ENCODE peak calls at places on chromosomes 4 and X, in six cellular contexts. G is GM12892, V is H54, H is Peyer's patch, O is tibial nerve, Y is breast epithelium. W is an unnamed sample.

GRCh38 chr4:108926058-108926457 is 163.2 kb upstream of the ETNPPL start:
- DNase-seq in G (no peak), V (no peak), H (no peak), O (no peak), Y (no peak), W (no peak)

GRCh38 chrX:129462707-129463106 is 60.6 kb downstream of the SMARCA1 start:
- DNase-seq in G (no peak), V (no peak), H (no peak), O (no peak), Y (no peak), W (no peak)

GRCh38 chr4:7043521-7044414 is 596 bp downstream of the TADA2B start:
- DNase-seq in G (peak), V (peak), H (peak), O (no peak), Y (no peak), W (no peak)

GRCh38 chrX:71253253-71254091 is 468 bp downstream of the ZMYM3 start:
- DNase-seq in G (peak), V (peak), H (peak), O (peak), Y (no peak), W (no peak)

GRCh38 chr4:54954656-54955388 is 170.6 kb downstream of the KDR start:
- DNase-seq in G (no peak), V (no peak), H (no peak), O (no peak), Y (no peak), W (no peak)

GRCh38 chrX:18574591-18574990 is 97.3 kb downstream of the RS1 start:
- DNase-seq in G (no peak), V (peak), H (no peak), O (peak), Y (no peak), W (no peak)

GRCh38 chrX:44828008-44828605 is 15.7 kb upstream of the DUSP21 start:
- DNase-seq in G (no peak), V (peak), H (no peak), O (no peak), Y (no peak), W (no peak)

GRCh38 chr4:96052827-96053226 is 212.9 kb downstream of the PDHA2 start:
- DNase-seq in G (no peak), V (no peak), H (no peak), O (no peak), Y (no peak), W (no peak)

GRCh38 chr4:26020896-26021295 is 106.9 kb downstream of the SMIM20 start:
- DNase-seq in G (no peak), V (no peak), H (no peak), O (no peak), Y (no peak), W (no peak)

GRCh38 chrX:22952011-22952410 is 47.7 kb upstream of the DDX53 start:
- DNase-seq in G (no peak), V (no peak), H (no peak), O (no peak), Y (no peak), W (no peak)

GRCh38 chr4:182576609-182577289 is 333.5 kb downstream of the TENM3 start:
- DNase-seq in G (no peak), V (no peak), H (no peak), O (no peak), Y (no peak), W (no peak)

GRCh38 chr4:86118696-86119095 is 241.2 kb downstream of the MAPK10 start:
- DNase-seq in G (no peak), V (no peak), H (no peak), O (no peak), Y (no peak), W (no peak)

GRCh38 chr4:96531836-96532235 is 691.9 kb downstream of the PDHA2 start:
- DNase-seq in G (no peak), V (no peak), H (no peak), O (no peak), Y (no peak), W (no peak)

GRCh38 chr4:183291070-183291469 is 29.0 kb downstream of the CLDN22 start:
- DNase-seq in G (no peak), V (no peak), H (no peak), O (no peak), Y (no peak), W (no peak)

GRCh38 chrX:19715711-19716638 is 171.4 kb downstream of the SH3KBP1 start:
- DNase-seq in G (no peak), V (no peak), H (no peak), O (no peak), Y (no peak), W (no peak)

GRCh38 chr4:179465131-179465797 is 2023.0 kb upstream of the AGA start:
- DNase-seq in G (no peak), V (no peak), H (no peak), O (no peak), Y (no peak), W (no peak)

GRCh38 chr4:26135331-26135730 is 185.5 kb upstream of the RBPJ start:
- DNase-seq in G (no peak), V (no peak), H (no peak), O (no peak), Y (no peak), W (no peak)

GRCh38 chr4:25107827-25108516 is 52.3 kb downstream of the SEPSECS start:
- DNase-seq in G (no peak), V (no peak), H (no peak), O (no peak), Y (no peak), W (no peak)

GRCh38 chr4:109319156-109319555 is 16.7 kb upstream of the COL25A1 start:
- DNase-seq in G (no peak), V (no peak), H (no peak), O (no peak), Y (no peak), W (no peak)

GRCh38 chr4:80184053-80184790 is 13.1 kb upstream of the PRDM8 start:
- DNase-seq in G (peak), V (peak), H (peak), O (peak), Y (peak), W (peak)

GRCh38 chr4:17773125-17773698 is 8.2 kb downstream of the FAM184B start:
- DNase-seq in G (no peak), V (no peak), H (no peak), O (no peak), Y (no peak), W (no peak)

GRCh38 chrX:2690856-2691542 is at the start of gene CD99:
- DNase-seq in G (peak), V (peak), H (peak), O (peak), Y (peak), W (peak)
- TF ChIP-seq POLR2A in G (peak), V (peak), H (peak), O (no peak), Y (no peak), W (no peak)

GRCh38 chr4:140373328-140374129 is at the start of gene SCOC:
- DNase-seq in G (peak), V (peak), H (peak), O (peak), Y (peak), W (peak)
- TF ChIP-seq POLR2A in G (peak), V (peak), H (peak), O (peak), Y (peak), W (no peak)

GRCh38 chrX:53290441-53291041 is 9.2 kb upstream of the IQSEC2 start:
- DNase-seq in G (no peak), V (no peak), H (no peak), O (no peak), Y (no peak), W (no peak)

GRCh38 chrX:53287493-53288138 is 6.2 kb upstream of the IQSEC2 start:
- DNase-seq in G (no peak), V (peak), H (peak), O (peak), Y (peak), W (peak)

GRCh38 chrX:53285591-53285990 is 4.2 kb upstream of the IQSEC2 start:
- DNase-seq in G (no peak), V (no peak), H (no peak), O (no peak), Y (no peak), W (no peak)

GRCh38 chrX:53284684-53285447 is 3.5 kb upstream of the IQSEC2 start:
- DNase-seq in G (peak), V (no peak), H (peak), O (peak), Y (peak), W (no peak)

GRCh38 chrX:53288173-53288572 is 6.8 kb upstream of the IQSEC2 start:
- DNase-seq in G (no peak), V (no peak), H (no peak), O (no peak), Y (no peak), W (no peak)
- TF ChIP-seq POLR2A in G (no peak), V (no peak), H (no peak), O (no peak), Y (no peak), W (no peak)

GRCh38 chrX:40424259-40424658 is 156.5 kb upstream of the ATP6AP2 start:
- DNase-seq in G (no peak), V (no peak), H (no peak), O (no peak), Y (no peak), W (no peak)

GRCh38 chrX:40420899-40421729 is 159.7 kb upstream of the ATP6AP2 start:
- DNase-seq in G (no peak), V (peak), H (no peak), O (no peak), Y (peak), W (no peak)

GRCh38 chrX:40418413-40419195 is 162.2 kb upstream of the ATP6AP2 start:
- DNase-seq in G (no peak), V (no peak), H (no peak), O (no peak), Y (peak), W (no peak)

GRCh38 chrX:40422021-40422420 is 158.7 kb upstream of the ATP6AP2 start:
- DNase-seq in G (no peak), V (no peak), H (no peak), O (no peak), Y (no peak), W (no peak)

GRCh38 chrX:40423299-40423698 is 157.5 kb upstream of the ATP6AP2 start:
- DNase-seq in G (no peak), V (no peak), H (no peak), O (no peak), Y (peak), W (no peak)
- TF ChIP-seq POLR2A in G (no peak), V (no peak), H (no peak), O (no peak), Y (no peak), W (no peak)

DNA sequence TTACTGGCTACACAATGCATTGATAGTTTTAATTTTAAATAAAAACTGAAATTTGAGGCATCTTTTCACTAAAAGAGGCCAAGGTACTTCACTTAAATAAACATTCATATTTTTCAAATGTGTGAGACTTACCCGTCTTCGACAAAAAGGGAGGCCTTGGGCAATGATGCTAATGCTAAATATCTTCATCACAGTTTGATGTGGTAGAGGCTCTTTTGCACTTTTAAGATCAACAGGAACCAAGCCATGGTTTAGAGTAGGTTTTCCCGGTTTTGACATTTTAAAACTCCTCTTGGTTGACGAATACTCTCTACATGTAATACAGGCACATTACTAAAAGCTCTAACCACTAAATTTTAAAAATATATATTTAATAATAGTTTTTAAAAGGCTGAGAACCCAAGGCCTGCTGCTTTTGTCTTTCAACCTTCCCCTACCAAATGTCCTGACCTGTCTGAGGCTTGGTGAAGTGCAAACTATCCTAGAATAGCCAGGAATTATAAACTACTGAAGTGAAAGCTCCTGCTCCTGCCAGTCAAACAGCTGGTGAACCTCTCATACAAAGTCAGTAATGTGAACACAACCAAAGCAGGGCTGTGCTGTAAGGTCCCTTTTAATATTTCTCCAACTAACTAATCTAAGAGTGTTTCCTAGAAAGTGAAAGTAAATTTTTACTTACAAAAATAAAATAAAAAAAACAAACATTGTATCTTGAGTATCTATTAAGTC is 153.7 kb downstream of the FBXW7 start:
- DNase-seq in G (no peak), V (no peak), H (no peak), O (no peak), Y (no peak), W (no peak)
- TF ChIP-seq POLR2A in G (no peak), V (no peak), H (no peak), O (no peak), Y (no peak), W (no peak)

DNA sequence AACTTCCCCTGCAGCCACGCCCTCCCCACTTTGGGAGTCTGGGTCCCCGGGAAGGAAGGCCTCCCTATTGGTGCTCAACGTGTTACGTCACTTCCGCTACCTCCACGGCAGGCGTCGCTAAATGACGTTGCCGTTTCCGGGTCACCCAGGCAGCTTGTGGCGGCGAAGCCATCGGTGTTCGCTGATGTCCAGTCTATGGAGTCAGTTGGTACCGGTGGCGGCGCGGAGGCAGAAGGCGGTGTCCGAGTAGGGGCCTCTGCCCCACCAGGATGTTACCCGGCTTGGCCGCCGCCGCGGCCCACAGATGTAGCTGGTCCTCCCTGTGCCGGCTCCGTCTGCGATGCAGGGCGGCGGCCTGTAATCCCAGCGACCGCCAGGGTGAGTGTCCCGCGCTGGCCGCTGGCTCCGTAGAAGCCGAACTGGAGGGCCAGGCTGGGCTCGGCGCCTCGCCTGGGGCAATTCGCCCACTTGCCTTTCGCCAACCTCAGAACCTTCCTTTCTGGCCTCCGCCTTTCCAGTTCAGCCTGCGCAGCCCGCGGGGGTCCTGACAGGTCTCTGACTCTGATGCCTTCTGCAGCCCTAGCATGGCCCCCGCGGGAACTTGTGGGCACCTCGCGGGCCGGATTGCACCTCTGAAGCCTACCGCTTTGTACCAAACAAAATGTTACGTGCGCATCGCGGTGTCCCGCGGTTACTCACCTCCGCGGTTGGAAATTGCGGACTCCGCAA is at the start of gene SLC30A9:
- DNase-seq in G (peak), V (peak), H (peak), O (peak), Y (peak), W (peak)
- TF ChIP-seq POLR2A in G (peak), V (peak), H (peak), O (peak), Y (peak), W (peak)

GRCh38 chr4:154534296-154534695 is 15.9 kb downstream of the PLRG1 start:
- DNase-seq in G (no peak), V (no peak), H (no peak), O (no peak), Y (no peak), W (no peak)
- TF ChIP-seq POLR2A in G (no peak), V (no peak), H (no peak), O (no peak), Y (no peak), W (no peak)

GRCh38 chr4:151105454-151106032 is 6.1 kb downstream of the RPS3A start:
- DNase-seq in G (no peak), V (no peak), H (no peak), O (no peak), Y (no peak), W (no peak)
- TF ChIP-seq POLR2A in G (peak), V (no peak), H (no peak), O (no peak), Y (no peak), W (no peak)

W was measured in lower leg skin.